ENCODE peak calls at places on chromosome 1, in five cellular contexts. Y is HCT116, P is SK-N-SH, G is K562, X is HepG2. E is an unnamed sample.

GRCh38 chr1:93670141-93670540 is 11.5 kb downstream of the BCAR3 start:
- DNase-seq in G (no peak), Y (peak; percentile 68), P (no peak), X (no peak), E (no peak)

GRCh38 chr1:1171551-1172340 is 1.9 kb upstream of the TTLL10 start:
- DNase-seq in X (no peak), P (peak; percentile 41), Y (no peak), G (peak; percentile 16), E (no peak)

GRCh38 chr1:115332813-115333608 is 5.0 kb downstream of the NGF start:
- DNase-seq in X (no peak), Y (no peak), G (no peak), P (no peak), E (no peak)

GRCh38 chr1:156436319-156437043 is 64.1 kb downstream of the MEF2D start:
- DNase-seq in G (no peak), P (no peak), Y (no peak), X (no peak), E (no peak)

GRCh38 chr1:32291145-32291707 is 657 bp upstream of the HDAC1 start:
- DNase-seq in X (peak; percentile 30), Y (no peak), G (no peak), P (no peak), E (peak; percentile 25)

GRCh38 chr1:167105150-167105840 is 11.4 kb downstream of the STYXL2 start:
- DNase-seq in X (no peak), Y (no peak), G (no peak), P (no peak), E (no peak)

GRCh38 chr1:2441746-2442145 is 29.4 kb upstream of the PEX10 start:
- DNase-seq in Y (no peak), P (no peak), G (no peak), X (no peak), E (no peak)

GRCh38 chr1:110687244-110687643 is 12.5 kb upstream of the KCNA3 start:
- DNase-seq in G (no peak), P (no peak), X (no peak), Y (no peak), E (no peak)

GRCh38 chr1:9385801-9386573 is 93.3 kb downstream of the SPSB1 start:
- DNase-seq in G (no peak), P (no peak), Y (no peak), X (no peak), E (no peak)

DNA sequence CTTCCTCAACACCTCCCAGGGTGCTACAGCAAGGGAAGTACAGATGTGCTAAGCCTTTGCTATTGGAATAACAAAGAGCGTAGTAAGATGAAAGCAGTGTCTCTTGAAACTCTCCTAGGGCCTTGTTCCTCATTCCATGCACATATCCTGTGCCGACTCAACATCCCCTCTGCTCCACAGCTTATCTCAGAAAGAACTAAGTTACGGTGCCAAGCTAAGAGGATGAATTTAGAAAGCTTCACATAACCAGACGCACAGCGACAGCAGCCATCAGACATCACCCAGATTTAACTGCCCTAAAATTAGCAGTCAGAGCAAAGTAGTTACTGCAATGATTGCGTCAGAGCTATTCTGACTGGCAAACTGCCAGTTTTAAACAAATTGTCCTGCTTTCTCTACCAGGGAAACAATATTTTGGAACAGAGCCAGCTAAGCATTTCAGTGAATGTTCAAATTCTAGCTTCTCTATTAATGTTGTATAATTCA is 9.5 kb downstream of the SIPA1L2 start:
- DNase-seq in G (no peak), P (peak; percentile 71), Y (no peak), X (no peak), E (no peak)
- TF ChIP-seq SIN3A in G (no peak), P (no peak), Y (peak; percentile 46), X (no peak), E (no peak)

GRCh38 chr1:189904509-189904908 is 573.2 kb downstream of the BRINP3 start:
- DNase-seq in X (no peak), G (no peak), P (no peak), Y (no peak), E (no peak)
- TF ChIP-seq POLR2AphosphoS5 in X (no peak), G (no peak), P (no peak), Y (no peak), E (no peak)

DNA sequence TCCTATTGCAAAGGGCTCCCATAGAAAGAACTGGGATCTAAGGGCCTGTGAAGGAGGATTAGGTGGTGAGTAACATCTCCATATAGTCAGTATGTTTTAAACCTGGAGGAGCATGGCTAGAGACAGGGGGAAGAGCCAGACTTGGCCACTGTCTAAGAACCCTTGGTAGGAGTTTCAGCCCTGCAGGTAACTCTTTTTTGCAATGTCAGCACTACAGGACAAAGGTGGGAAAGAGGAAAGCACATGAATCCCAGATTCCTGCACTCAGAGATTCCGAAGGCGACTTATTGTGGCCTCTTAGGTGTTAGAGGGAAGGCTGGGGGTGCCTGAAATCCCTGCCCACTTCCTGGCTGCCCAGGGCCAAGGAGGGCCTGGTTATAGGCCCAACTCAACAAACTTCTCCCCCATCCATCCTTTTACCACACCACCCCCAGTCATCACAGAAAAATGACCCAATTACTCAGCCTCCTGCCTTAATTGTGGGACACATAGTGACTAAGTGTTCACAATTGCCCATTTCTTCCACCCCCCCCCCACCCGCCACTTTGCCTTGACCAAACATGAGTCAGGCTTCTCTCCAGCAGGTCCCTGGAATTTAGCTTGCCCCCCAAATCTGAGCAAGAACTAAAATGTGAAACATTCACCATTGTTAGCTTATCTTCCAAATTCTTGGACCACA is 1.9 kb upstream of the NTNG1 start:
- DNase-seq in P (no peak), X (no peak), Y (no peak), G (no peak), E (no peak)
- TF ChIP-seq SIN3A in P (no peak), X (no peak), Y (no peak), G (no peak), E (no peak)

DNA sequence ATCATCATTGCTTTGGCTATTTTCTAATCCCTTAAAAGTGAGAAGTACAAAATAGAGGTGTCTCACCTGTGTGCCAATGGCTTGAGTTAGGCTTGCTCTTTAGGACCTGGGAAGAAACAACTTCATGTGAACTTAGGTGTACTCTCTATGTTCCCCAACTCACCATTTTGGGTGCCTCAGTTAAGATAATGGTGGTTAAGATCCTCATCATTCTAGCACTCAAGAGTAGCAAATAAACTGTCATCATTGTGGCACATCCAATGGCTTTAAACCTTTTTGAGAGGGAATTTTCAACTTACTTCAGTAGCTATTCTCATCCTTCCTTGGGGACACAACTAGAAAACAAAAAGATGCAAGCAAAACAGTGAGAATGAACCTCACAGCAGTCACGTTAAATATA is 1.3 kb downstream of the GAS5 start:
- DNase-seq in G (no peak), X (no peak), Y (no peak), P (no peak), E (no peak)
- TF ChIP-seq POLR2AphosphoS5 in G (no peak), X (no peak), Y (no peak), P (no peak), E (peak; percentile 23)

DNA sequence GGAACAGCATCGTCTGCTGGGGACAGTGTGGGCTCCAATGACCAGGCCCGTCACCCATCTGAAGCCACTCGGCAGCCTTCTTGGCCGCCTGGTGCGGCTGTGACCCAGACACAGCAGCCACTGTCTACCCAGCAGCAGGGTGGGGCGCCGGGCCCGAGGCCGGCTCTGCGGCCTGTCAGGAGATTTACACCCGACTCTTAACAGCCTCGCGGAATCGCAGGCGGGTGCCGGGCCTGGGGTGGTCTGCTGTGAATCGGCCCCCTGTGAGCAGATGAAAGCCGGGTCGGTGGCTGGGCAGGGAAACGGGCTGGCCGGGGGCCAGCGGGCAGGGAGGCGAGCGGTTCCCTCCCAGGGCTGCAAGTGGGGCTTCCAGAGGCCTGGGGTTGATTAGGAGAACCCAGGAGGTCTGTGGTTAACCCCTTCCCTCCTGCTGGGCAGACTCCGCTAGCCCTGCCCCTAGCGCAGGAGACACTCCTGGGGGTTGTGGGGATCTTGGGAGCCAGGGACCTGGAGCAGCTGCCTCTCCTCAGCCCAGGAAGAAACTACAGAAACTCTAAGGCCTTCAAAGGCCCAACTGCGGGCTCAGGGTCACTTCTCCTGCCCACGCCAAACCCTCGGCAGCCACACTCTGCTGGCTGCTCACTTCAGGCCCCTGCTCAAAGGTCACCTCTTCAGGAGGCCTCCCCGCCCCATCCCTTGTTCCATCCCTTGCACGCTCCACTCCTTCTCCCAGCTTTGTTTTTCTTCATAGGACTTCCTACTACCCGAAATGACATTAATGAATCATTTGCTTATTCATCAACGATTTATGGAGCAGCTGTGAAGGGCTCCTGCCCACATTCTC is 15.6 kb downstream of the RUNX3 start:
- DNase-seq in G (no peak), P (peak; percentile 89), Y (no peak), X (peak; percentile 53), E (no peak)
- TF ChIP-seq SIN3A in G (no peak), P (no peak), Y (no peak), X (no peak), E (no peak)